ENCODE peak calls at places on chromosomes 4 and X, in nine cellular contexts. A is SK-N-SH, G is OCI-LY7, R is PC-3, B is GM23248, K is GM23338, J is hepatocyte, U is HCT116, C is MM.1S. T is an unnamed sample.

GRCh38 chr4:924107-925096 is 7.7 kb downstream of the GAK start:
- DNase-seq in A (peak; percentile 46), G (peak; percentile 68), R (no peak), B (peak; percentile 53), K (no peak), J (no peak), U (no peak), C (no peak), T (no peak)

GRCh38 chr4:37054670-37055069 is 189.9 kb upstream of the NWD2 start:
- DNase-seq in A (no peak), G (no peak), R (no peak), B (no peak), K (peak; percentile 36), J (no peak), U (no peak), C (no peak), T (peak; percentile 42)

GRCh38 chrX:15816886-15817285 is 26.6 kb downstream of the ZRSR2 start:
- DNase-seq in A (peak; percentile 29), G (no peak), R (no peak), B (no peak), K (peak; percentile 11), J (no peak), U (no peak), C (peak; percentile 6), T (no peak)

GRCh38 chr4:127868196-127868595 is 12.5 kb upstream of the PLK4 start:
- DNase-seq in A (no peak), G (no peak), R (no peak), B (peak; percentile 21), K (no peak), J (no peak), U (no peak), C (no peak), T (no peak)

GRCh38 chrX:118523920-118524319 is 28.3 kb downstream of the DOCK11 start:
- DNase-seq in A (no peak), G (no peak), R (no peak), B (peak; percentile 15), K (no peak), J (no peak), U (no peak), C (no peak), T (no peak)

GRCh38 chr4:33873791-33874190 is 2370.5 kb downstream of the ARAP2 start:
- DNase-seq in A (no peak), G (no peak), R (no peak), B (no peak), K (no peak), J (no peak), U (no peak), C (no peak), T (no peak)

GRCh38 chr4:3407930-3408792 is 33.6 kb upstream of the HGFAC start:
- DNase-seq in A (no peak), G (no peak), R (no peak), B (no peak), K (no peak), J (no peak), U (no peak), C (no peak), T (no peak)

GRCh38 chr4:86359944-86360478 is at the start of gene MAPK10:
- DNase-seq in A (peak; percentile 76), G (peak; percentile 87), R (no peak), B (peak; percentile 71), K (peak; percentile 95), J (peak; percentile 90), U (no peak), C (peak; percentile 97), T (peak; percentile 99)

GRCh38 chr4:126541820-126542219 is 1090.9 kb upstream of the INTU start:
- DNase-seq in A (no peak), G (no peak), R (no peak), B (no peak), K (no peak), J (no peak), U (no peak), C (no peak), T (no peak)

GRCh38 chr4:165288639-165289428 is 38.6 kb upstream of the MSMO1 start:
- DNase-seq in A (no peak), G (no peak), R (peak; percentile 28), B (peak; percentile 70), K (no peak), J (no peak), U (no peak), C (no peak), T (no peak)

GRCh38 chr4:38160487-38161207 is 200.4 kb downstream of the PTTG2 start:
- DNase-seq in A (no peak), G (no peak), R (peak; percentile 76), B (peak; percentile 98), K (peak; percentile 71), J (peak; percentile 77), U (peak; percentile 88), C (no peak), T (peak; percentile 38)

GRCh38 chr4:182644326-182645050 is 272.7 kb downstream of the DCTD start:
- DNase-seq in A (no peak), G (no peak), R (no peak), B (peak; percentile 59), K (no peak), J (no peak), U (no peak), C (no peak), T (no peak)

GRCh38 chr4:158513246-158513645 is 8.4 kb upstream of the RXFP1 start:
- DNase-seq in A (no peak), G (no peak), R (no peak), B (no peak), K (no peak), J (no peak), U (no peak), C (no peak), T (no peak)

GRCh38 chr4:2044119-2044485 is 15.0 kb upstream of the NAT8L start:
- DNase-seq in A (no peak), G (no peak), R (no peak), B (no peak), K (no peak), J (no peak), U (no peak), C (no peak), T (no peak)

GRCh38 chr4:39527296-39528055 is at the start of gene UGDH:
- DNase-seq in A (peak; percentile 98), G (peak; percentile 95), R (peak; percentile 95), B (peak; percentile 100), K (peak; percentile 98), J (peak; percentile 99), U (peak; percentile 91), C (peak; percentile 96), T (peak; percentile 99)

GRCh38 chr4:39526283-39526682 is 956 bp downstream of the UGDH start:
- DNase-seq in A (peak; percentile 13), G (peak; percentile 2), R (peak; percentile 6), B (no peak), K (no peak), J (no peak), U (no peak), C (no peak), T (peak; percentile 33)

GRCh38 chr4:39526810-39527295 is 386 bp downstream of the UGDH start:
- DNase-seq in A (no peak), G (peak; percentile 41), R (peak; percentile 3), B (no peak), K (peak; percentile 77), J (no peak), U (no peak), C (peak; percentile 9), T (peak; percentile 29)

GRCh38 chr4:39522068-39522467 is 5.2 kb downstream of the UGDH start:
- DNase-seq in A (no peak), G (no peak), R (no peak), B (no peak), K (no peak), J (no peak), U (no peak), C (no peak), T (no peak)

GRCh38 chr4:39524420-39524957 is 2.8 kb downstream of the UGDH start:
- DNase-seq in A (no peak), G (no peak), R (no peak), B (no peak), K (no peak), J (no peak), U (no peak), C (no peak), T (no peak)
- H3K4me3 ChIP-seq in A (no peak overlapping the region), G (no peak overlapping the region), R (peak overlapping the region; percentile 41), B (peak overlapping the region; percentile 99), K (no peak overlapping the region), J (no peak overlapping the region), U (no peak overlapping the region), C (no peak overlapping the region), T (no peak overlapping the region)

GRCh38 chr4:74042681-74043080 is 4.2 kb upstream of the CXCL3 start:
- DNase-seq in A (no peak), G (no peak), R (peak; percentile 49), B (no peak), K (peak; percentile 35), J (peak; percentile 54), U (no peak), C (peak; percentile 58), T (no peak)

GRCh38 chr4:74041418-74041817 is 2.9 kb upstream of the CXCL3 start:
- DNase-seq in A (no peak), G (no peak), R (no peak), B (no peak), K (no peak), J (no peak), U (no peak), C (no peak), T (no peak)

GRCh38 chr4:74037076-74037475 is 1.4 kb downstream of the CXCL3 start:
- DNase-seq in A (no peak), G (no peak), R (peak; percentile 40), B (no peak), K (peak; percentile 28), J (no peak), U (no peak), C (no peak), T (peak; percentile 50)

GRCh38 chr4:74039065-74039763 is 725 bp upstream of the CXCL3 start:
- DNase-seq in A (peak; percentile 13), G (no peak), R (peak; percentile 36), B (peak; percentile 45), K (no peak), J (no peak), U (no peak), C (no peak), T (no peak)

GRCh38 chr4:74038161-74039064 is at the start of gene CXCL3:
- DNase-seq in A (peak; percentile 36), G (no peak), R (peak; percentile 78), B (peak; percentile 69), K (peak; percentile 87), J (peak; percentile 83), U (no peak), C (no peak), T (peak; percentile 84)
- H3K27ac ChIP-seq in A (no peak within 1 kb of the TSS), G (no peak within 1 kb of the TSS), R (peak within 1 kb of the TSS; percentile 51), B (peak within 1 kb of the TSS; percentile 4), K (no peak within 1 kb of the TSS), J (peak within 1 kb of the TSS; percentile 77), U (peak within 1 kb of the TSS; percentile 44), C (no peak within 1 kb of the TSS), T (no peak within 1 kb of the TSS)

DNA sequence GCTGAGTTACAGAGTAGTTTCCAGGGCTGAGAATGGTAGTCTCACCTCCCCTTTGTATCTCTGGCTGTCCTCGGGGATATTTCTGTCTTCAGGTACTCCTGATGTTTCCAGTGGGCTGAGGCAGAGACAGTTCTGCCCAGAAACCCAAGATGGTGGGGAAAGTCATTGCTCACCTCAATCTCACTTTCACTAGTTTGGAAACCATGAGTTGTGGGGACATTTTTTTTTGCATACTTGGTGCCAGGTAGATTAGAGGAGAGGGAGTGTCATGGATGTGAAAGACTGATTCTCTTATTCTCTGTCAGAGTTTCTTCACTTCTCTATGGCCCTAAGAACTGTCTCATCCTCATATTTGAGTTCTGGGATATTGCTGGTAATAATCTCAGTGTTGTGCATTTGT is 708.6 kb upstream of the MAGEB2 start:
- DNase-seq in A (no peak), G (no peak), R (no peak), B (no peak), K (no peak), J (no peak), U (no peak), C (no peak), T (no peak)
- TF ChIP-seq EZH2phosphoT487 in A (no peak), G (no peak), R (no peak), B (no peak), K (no peak), J (no peak), U (no peak), C (no peak), T (no peak)

GRCh38 chr4:61938250-61938846 is 738.2 kb downstream of the ADGRL3 start:
- DNase-seq in A (peak; percentile 64), G (no peak), R (no peak), B (no peak), K (peak; percentile 48), J (no peak), U (no peak), C (no peak), T (no peak)
- H3K4me3 ChIP-seq in A (peak overlapping the region; percentile 17), G (no peak overlapping the region), R (no peak overlapping the region), B (no peak overlapping the region), K (no peak overlapping the region), J (no peak overlapping the region), U (no peak overlapping the region), C (no peak overlapping the region), T (no peak overlapping the region)

T was measured in neural progenitor cell.